ENCODE peak calls at places on chromosomes 6 and 20, in seven cellular contexts. P is cardiac muscle cell, A is pancreas, Y is small intestine, L is neuronal stem cell, V is heart left ventricle, S is adrenal gland. T is an unnamed sample.
A peak's percentile ranks its signal among the peaks of the same experiment; 100 is the strongest.

GRCh38 chr6:48144024-48144423 is 33.0 kb upstream of the PTCHD4 start:
- DNase-seq in A (no peak), V (no peak), P (peak; percentile 82), S (no peak), Y (no peak), L (no peak), T (no peak)

GRCh38 chr6:158057213-158057987 is 75.7 kb downstream of the SYNJ2 start:
- DNase-seq in V (peak; percentile 61), S (peak; percentile 72), P (peak; percentile 84), L (no peak), A (no peak), Y (no peak), T (no peak)

GRCh38 chr6:129490551-129491245 is 219.3 kb downstream of the ARHGAP18 start:
- DNase-seq in A (no peak), S (peak; percentile 65), Y (peak; percentile 64), V (no peak), P (peak; percentile 97), L (no peak), T (no peak)

GRCh38 chr6:48962041-48962440 is 501.0 kb downstream of the MMUT start:
- DNase-seq in L (no peak), A (no peak), S (no peak), P (no peak), Y (no peak), V (no peak), T (no peak)

GRCh38 chr20:37381621-37382538 is 35.9 kb downstream of the SRC start:
- DNase-seq in L (no peak), Y (peak; percentile 40), P (no peak), A (no peak), V (no peak), S (peak; percentile 21), T (no peak)

GRCh38 chr6:34157236-34157830 is 11.4 kb upstream of the GRM4 start:
- DNase-seq in A (no peak), V (peak; percentile 27), S (no peak), L (no peak), Y (no peak), P (no peak), T (no peak)

GRCh38 chr6:17473554-17473953 is 80.2 kb downstream of the CAP2 start:
- DNase-seq in S (no peak), P (no peak), L (no peak), A (no peak), V (no peak), Y (peak; percentile 74), T (no peak)

GRCh38 chr20:16539280-16539679 is 34.0 kb downstream of the KIF16B start:
- DNase-seq in Y (peak; percentile 79), A (no peak), P (peak; percentile 30), L (no peak), V (no peak), S (no peak), T (no peak)

DNA sequence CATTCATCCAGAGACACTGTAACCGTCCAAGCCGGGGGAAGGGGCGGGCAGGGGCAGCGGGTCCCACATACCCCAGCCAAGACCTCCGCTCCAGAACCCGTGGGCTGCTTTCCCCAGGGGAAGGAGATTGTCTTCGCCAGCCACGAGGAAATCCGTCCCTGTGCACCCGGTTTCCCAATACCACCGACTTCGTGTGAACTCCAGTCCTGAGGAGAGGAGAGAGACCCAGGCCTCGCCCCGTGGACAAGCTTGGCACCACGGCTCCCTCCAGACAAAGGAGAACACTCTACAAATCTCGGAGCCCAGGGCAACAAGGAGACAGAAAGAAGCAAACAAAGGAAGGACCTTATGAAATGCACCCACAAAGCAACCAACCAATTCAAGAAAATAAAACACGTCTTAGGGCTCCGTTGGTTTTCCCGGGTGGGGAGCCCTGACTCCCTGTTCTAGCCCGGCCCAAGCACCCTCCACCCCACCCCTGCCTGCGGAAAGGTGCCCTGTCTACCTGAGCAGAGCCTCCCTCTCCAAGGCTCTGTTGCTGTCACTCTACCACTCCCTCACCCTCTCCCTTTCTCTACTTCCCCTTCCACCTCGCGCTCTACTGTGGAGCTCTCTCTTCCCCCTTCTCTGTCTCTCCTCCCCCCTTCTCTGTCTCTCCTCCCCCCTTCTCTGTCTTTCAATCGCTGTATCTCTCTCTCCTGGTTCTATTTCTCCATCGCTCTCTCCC is 1382.8 kb upstream of the DEFB115 start:
- DNase-seq in V (no peak), Y (no peak), L (no peak), P (no peak), S (no peak), A (no peak), T (no peak)
- H3K9me3 ChIP-seq in V (peaks cover 17% of the 10 kb centered on the region), Y (peaks cover 18% of the 10 kb centered on the region), L (peaks cover 15% of the 10 kb centered on the region), P (no peaks in the 10 kb centered on the region), S (no peaks in the 10 kb centered on the region), A (no peaks in the 10 kb centered on the region), T (no peaks in the 10 kb centered on the region)

DNA sequence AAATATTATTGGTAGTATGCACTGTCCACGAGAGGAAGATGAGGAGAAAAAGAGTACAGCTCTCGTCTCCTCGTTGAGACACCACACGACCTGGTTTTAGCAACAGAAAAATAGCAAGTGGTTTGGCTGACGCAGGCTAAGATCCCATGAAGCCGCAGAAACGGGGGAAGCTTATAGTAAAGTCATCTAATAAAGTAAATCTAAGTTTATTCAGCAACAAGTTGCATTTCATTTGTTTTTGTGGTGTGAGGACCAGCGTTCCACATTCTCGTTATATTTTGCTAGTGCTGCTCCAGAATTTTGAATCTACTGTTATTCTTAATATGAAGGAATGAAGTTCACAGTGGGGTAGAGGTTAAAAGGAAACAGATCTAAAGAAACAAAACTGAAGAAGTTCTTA is 25.2 kb upstream of the IRF4 start:
- DNase-seq in V (no peak), A (no peak), P (no peak), Y (no peak), L (no peak), S (no peak), T (no peak)
- H3K9me3 ChIP-seq in V (peaks cover 12% of the 10 kb centered on the region), A (no peaks in the 10 kb centered on the region), P (no peaks in the 10 kb centered on the region), Y (no peaks in the 10 kb centered on the region), L (peaks cover 36% of the 10 kb centered on the region), S (no peaks in the 10 kb centered on the region), T (peaks cover 4% of the 10 kb centered on the region)

GRCh38 chr20:55155360-55155759 is 680.0 kb downstream of the DOK5 start:
- DNase-seq in V (no peak), A (no peak), P (no peak), L (no peak), Y (no peak), S (no peak), T (no peak)
- H3K9me3 ChIP-seq in V (peaks cover 10% of the 10 kb centered on the region), A (no peaks in the 10 kb centered on the region), P (no peaks in the 10 kb centered on the region), L (no peaks in the 10 kb centered on the region), Y (no peaks in the 10 kb centered on the region), S (no peaks in the 10 kb centered on the region), T (no peaks in the 10 kb centered on the region)

DNA sequence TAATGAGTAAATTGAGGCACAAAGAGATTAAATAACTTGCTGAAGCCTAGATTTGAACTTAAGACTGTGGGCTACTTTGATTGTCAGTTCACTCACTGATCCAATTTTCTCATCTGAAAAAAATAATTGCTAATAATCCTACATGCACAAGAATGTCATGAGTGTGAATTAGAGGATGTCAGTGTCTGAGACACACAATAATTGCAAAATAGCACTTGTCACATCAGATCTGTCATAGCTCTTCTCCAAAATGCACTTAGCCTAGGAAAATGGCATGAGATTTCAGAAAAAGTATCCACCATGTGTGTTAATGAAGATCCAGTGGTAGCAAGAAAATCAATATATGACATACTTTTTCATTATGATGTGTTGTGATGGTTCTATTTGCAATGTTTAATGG is 786.3 kb downstream of the C6orf118 start:
- DNase-seq in V (no peak), P (no peak), S (no peak), Y (no peak), L (no peak), A (no peak), T (no peak)
- H3K9me3 ChIP-seq in V (peaks cover 27% of the 10 kb centered on the region), P (no peaks in the 10 kb centered on the region), S (no peaks in the 10 kb centered on the region), Y (peaks cover 2% of the 10 kb centered on the region), L (peaks cover 5% of the 10 kb centered on the region), A (no peaks in the 10 kb centered on the region), T (peaks cover 7% of the 10 kb centered on the region)